ENCODE peak calls at places on chromosomes 2 and 18, in four cellular contexts. U is PC-9, O is fibroblast of lung, D is HCT116. W is an unnamed sample.

GRCh38 chr2:15776629-15776919 is 163.8 kb upstream of the MYCN start:
- DNase-seq in O (peak; percentile 14), U (no peak), D (no peak), W (no peak)

GRCh38 chr2:41853427-41854191 is 194.2 kb upstream of the PKDCC start:
- DNase-seq in O (peak; percentile 74), U (no peak), D (peak; percentile 35), W (peak; percentile 25)

GRCh38 chr2:221716434-221717303 is 144.6 kb upstream of the EPHA4 start:
- DNase-seq in U (peak; percentile 81), D (no peak), O (no peak), W (peak; percentile 8)

GRCh38 chr2:120175000-120175581 is 48.1 kb downstream of the TMEM185B start:
- DNase-seq in D (peak; percentile 28), O (peak; percentile 83), U (peak; percentile 42), W (peak; percentile 47)

GRCh38 chr2:119862127-119862889 is 102.6 kb downstream of the PTPN4 start:
- DNase-seq in U (no peak), D (no peak), O (no peak), W (no peak)

GRCh38 chr2:120490091-120490798 is 144.3 kb downstream of the INHBB start:
- DNase-seq in O (no peak), U (no peak), D (no peak), W (peak; percentile 42)

GRCh38 chr2:198660491-198660890 is 797.2 kb downstream of the SATB2 start:
- DNase-seq in O (no peak), U (no peak), D (no peak), W (no peak)

GRCh38 chr2:43132523-43133301 is 93.7 kb downstream of the ZFP36L2 start:
- DNase-seq in U (no peak), O (no peak), D (no peak), W (no peak)

GRCh38 chr2:42752299-42752698 is 11.6 kb downstream of the OXER1 start:
- DNase-seq in D (no peak), U (no peak), O (no peak), W (no peak)

GRCh38 chr2:25251032-25251460 is 82.7 kb upstream of the POMC start:
- DNase-seq in O (no peak), D (no peak), U (no peak), W (no peak)

GRCh38 chr18:40355701-40356100 is 1599.3 kb upstream of the PIK3C3 start:
- DNase-seq in O (peak; percentile 50), U (no peak), D (no peak), W (peak; percentile 50)

GRCh38 chr2:47243596-47244323 is 88.7 kb upstream of the STPG4 start:
- DNase-seq in O (no peak), D (no peak), U (no peak), W (no peak)

GRCh38 chr18:32091724-32092421 is at the start of gene RNF138:
- DNase-seq in D (peak; percentile 74), U (peak; percentile 55), O (peak; percentile 84), W (peak; percentile 82)

GRCh38 chr2:232524771-232525170 is 1.2 kb upstream of the CHRND start:
- DNase-seq in O (no peak), U (no peak), D (no peak), W (no peak)

GRCh38 chr2:232522855-232523681 is 2.9 kb downstream of the PRSS56 start:
- DNase-seq in D (no peak), U (no peak), O (no peak), W (peak; percentile 11)

GRCh38 chr2:232525199-232525598 is 761 bp upstream of the CHRND start:
- DNase-seq in D (no peak), U (no peak), O (no peak), W (no peak)

GRCh38 chr2:232522014-232522854 is 2.0 kb downstream of the PRSS56 start:
- DNase-seq in D (no peak), U (no peak), O (no peak), W (no peak)

GRCh38 chr2:232523682-232524597 is 2.0 kb upstream of the CHRND start:
- DNase-seq in O (peak; percentile 15), D (no peak), U (no peak), W (peak; percentile 46)
- TF ChIP-seq EZH2 in O (peak; percentile 8), D (no peak), U (no peak), W (peak; percentile 45)

GRCh38 chr2:70887208-70887549 is 48.5 kb upstream of the ATP6V1B1 start:
- DNase-seq in D (no peak), O (no peak), U (no peak), W (no peak)
- TF ChIP-seq EZH2 in D (no peak), O (no peak), U (no peak), W (no peak)

GRCh38 chr18:52343731-52344340 is 3.8 kb downstream of the DCC start:
- DNase-seq in U (no peak), D (no peak), O (no peak), W (no peak)

GRCh38 chr18:52340466-52341378 is 725 bp downstream of the DCC start:
- DNase-seq in O (peak; percentile 21), D (no peak), U (no peak), W (peak; percentile 19)

GRCh38 chr18:52339891-52340371 is at the start of gene DCC:
- DNase-seq in D (no peak), O (peak; percentile 71), U (no peak), W (peak; percentile 53)

GRCh38 chr18:52343138-52343537 is 3.1 kb downstream of the DCC start:
- DNase-seq in D (no peak), O (peak; percentile 28), U (no peak), W (no peak)

DNA sequence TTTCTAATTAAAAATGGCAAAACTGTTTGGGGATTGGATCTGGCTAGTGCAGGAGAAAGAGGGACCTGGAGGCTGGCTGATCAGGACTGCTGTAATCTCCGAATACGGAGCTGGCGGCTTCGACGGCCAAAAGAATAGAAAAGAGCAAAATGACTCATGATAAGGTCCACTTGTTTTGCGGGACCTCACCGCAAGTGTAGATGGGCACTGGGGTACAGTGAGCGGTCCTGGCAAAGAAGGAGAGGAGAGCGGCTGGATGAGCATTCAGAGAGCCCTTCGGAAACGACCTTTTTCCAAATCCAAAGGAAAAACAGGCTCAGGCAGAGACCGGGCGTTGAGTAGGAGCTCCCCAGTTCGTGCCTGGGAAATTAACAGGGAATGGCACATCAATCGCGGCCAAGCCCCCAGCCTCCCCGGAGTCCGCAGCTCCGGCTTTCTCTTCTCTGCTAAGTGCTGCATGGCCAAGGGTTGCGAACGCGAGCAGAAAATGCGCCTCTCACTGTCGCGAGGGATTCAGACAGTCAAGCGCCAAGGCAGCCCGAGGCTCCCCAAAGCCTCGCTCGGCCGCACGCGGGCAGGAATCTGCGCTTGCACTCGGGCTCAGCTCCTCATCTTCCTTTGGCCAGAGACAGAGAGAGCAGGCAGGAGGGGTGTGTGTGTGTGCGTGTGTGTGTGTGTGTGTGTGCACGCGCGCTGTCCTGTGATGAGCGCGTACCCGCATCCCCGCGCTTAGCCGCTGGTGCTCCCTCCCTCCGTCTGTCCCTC is 1.8 kb downstream of the DCC start:
- DNase-seq in U (no peak), D (no peak), O (peak; percentile 29), W (peak; percentile 17)
- TF ChIP-seq EZH2 in U (no peak), D (no peak), O (peak; percentile 40), W (peak; percentile 24)

GRCh38 chr2:239575931-239576445 is 175.2 kb upstream of the HDAC4 start:
- DNase-seq in O (no peak), D (no peak), U (no peak), W (no peak)
- TF ChIP-seq EZH2 in O (no peak), D (no peak), U (no peak), W (no peak)

GRCh38 chr2:38443021-38443541 is 66.0 kb upstream of the ATL2 start:
- DNase-seq in D (peak; percentile 19), U (peak; percentile 95), O (peak; percentile 14), W (peak; percentile 86)
- TF ChIP-seq EZH2 in D (no peak), U (no peak), O (no peak), W (no peak)

GRCh38 chr2:63053889-63054725 is 3.5 kb downstream of the OTX1 start:
- DNase-seq in U (no peak), D (no peak), O (no peak), W (no peak)
- TF ChIP-seq EZH2 in U (no peak), D (no peak), O (peak; percentile 87), W (no peak)

GRCh38 chr2:74646829-74647482 is 1.2 kb downstream of the M1AP start:
- DNase-seq in U (no peak), O (peak; percentile 13), D (no peak), W (no peak)

GRCh38 chr2:74646201-74646600 is 1.9 kb downstream of the M1AP start:
- DNase-seq in U (no peak), D (no peak), O (no peak), W (no peak)

GRCh38 chr2:74653589-74653984 is 460 bp upstream of the SEMA4F start:
- DNase-seq in O (no peak), D (no peak), U (no peak), W (no peak)

GRCh38 chr2:74648009-74648443 is at the start of gene M1AP:
- DNase-seq in U (peak; percentile 49), D (peak; percentile 75), O (no peak), W (no peak)
- TF ChIP-seq EZH2 in U (no peak), D (no peak), O (no peak), W (no peak)

DNA sequence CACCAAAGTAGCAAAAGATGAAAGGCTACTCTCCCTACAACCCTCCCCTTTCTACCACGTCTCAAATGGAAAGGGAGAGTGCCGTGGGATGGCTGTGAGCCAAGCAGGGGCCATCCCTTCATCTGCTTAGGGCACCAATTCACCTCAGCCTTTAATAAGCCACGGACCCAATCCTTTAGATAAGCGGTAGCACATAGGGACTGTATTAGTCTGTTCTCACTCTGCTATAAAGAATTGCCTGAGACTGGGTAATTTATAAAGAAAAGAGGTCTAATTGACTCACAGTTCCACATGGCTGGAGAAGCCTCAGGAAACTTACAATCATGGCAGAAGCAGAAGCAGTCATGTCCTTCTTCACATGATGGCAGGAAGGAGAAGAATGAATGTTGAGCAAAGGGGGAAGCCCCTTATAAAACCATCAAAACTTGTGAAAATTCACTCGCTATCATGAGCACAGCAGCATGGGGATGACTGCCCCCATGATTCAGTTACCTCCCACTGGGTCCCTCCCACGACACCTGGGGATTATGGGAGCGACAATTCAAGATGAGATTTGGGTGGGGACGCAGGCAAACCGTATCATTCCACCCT is 85.9 kb upstream of the IL1R2 start:
- DNase-seq in D (no peak), O (no peak), U (no peak), W (no peak)
- TF ChIP-seq EZH2 in D (no peak), O (no peak), U (no peak), W (no peak)

W was measured in mammary epithelial cell.